ENCODE peak calls at places on chromosomes 11 and 22, in eight cellular contexts. Q is hypothalamus; S is right atrium auricular region; X is activated CD4-positive, alpha-beta T cell treated with anti-CD3 and anti-CD28 coated beads, Interleukin-2, amount 50 U/mL, for 4 hours; G is NCI-H1105 treated with DMSO at 0.1 percent for 48 hours; J is RKO; P is EL; O is GM04503. F is an unnamed sample.

GRCh38 chr11:77113382-77114088 is 10.9 kb downstream of the OMP start:
- DNase-seq in S (no peak), Q (no peak), X (no peak), O (no peak), G (peak; percentile 24), J (peak; percentile 26), P (peak; percentile 45), F (no peak)

GRCh38 chr11:85661972-85662664 is 2.8 kb downstream of the CREBZF start:
- DNase-seq in X (no peak), Q (no peak), O (no peak), J (peak; percentile 49), P (no peak), G (no peak), S (no peak), F (no peak)

GRCh38 chr11:60797846-60798630 is 12.9 kb downstream of the MS4A10 start:
- DNase-seq in J (no peak), G (no peak), S (no peak), Q (no peak), P (no peak), O (no peak), X (no peak), F (no peak)

GRCh38 chr11:96390403-96390830 is 604 bp downstream of the JRKL start:
- DNase-seq in S (no peak), Q (no peak), G (no peak), J (peak; percentile 20), X (no peak), O (peak; percentile 21), P (no peak), F (no peak)

GRCh38 chr11:28606930-28607329 is 498.7 kb downstream of the METTL15 start:
- DNase-seq in X (no peak), J (no peak), Q (no peak), P (peak; percentile 32), S (no peak), G (no peak), O (no peak), F (no peak)

GRCh38 chr11:7605544-7605943 is 67.8 kb downstream of the CYB5R2 start:
- DNase-seq in G (no peak), Q (no peak), S (no peak), X (no peak), J (no peak), P (peak; percentile 18), O (no peak), F (no peak)

GRCh38 chr11:122179966-122180365 is 64.0 kb upstream of the BLID start:
- DNase-seq in P (no peak), O (no peak), X (no peak), J (no peak), Q (no peak), S (no peak), G (no peak), F (no peak)

GRCh38 chr22:23704829-23705228 is 14.0 kb downstream of the RGL4 start:
- DNase-seq in J (no peak), S (no peak), X (no peak), G (no peak), O (no peak), P (no peak), Q (no peak), F (no peak)

GRCh38 chr22:49026476-49027121 is 801.1 kb downstream of the BRD1 start:
- DNase-seq in Q (no peak), G (peak; percentile 31), X (no peak), S (no peak), P (no peak), O (no peak), J (no peak), F (no peak)

GRCh38 chr22:48961705-48962104 is 866.0 kb downstream of the BRD1 start:
- DNase-seq in P (no peak), J (no peak), Q (no peak), X (no peak), G (no peak), O (no peak), S (no peak), F (no peak)

GRCh38 chr11:117490019-117490679 is 162.5 kb downstream of the CEP164 start:
- DNase-seq in P (no peak), X (no peak), J (no peak), G (no peak), O (no peak), S (no peak), Q (no peak), F (no peak)

GRCh38 chr22:45112136-45112879 is 51.4 kb upstream of the NUP50 start:
- DNase-seq in Q (no peak), O (peak; percentile 87), S (no peak), X (no peak), P (peak; percentile 82), G (no peak), J (peak; percentile 39), F (no peak)

F was measured in amygdala.